ENCODE peak calls at places on chromosome 1, in eight cellular contexts. One of them, this sample, is unnamed.

GRCh38 chr1:247540536-247540935 is 4.3 kb upstream of the OR2C3 start:
- DNase-seq in AG09309: no peak
- DNase-seq in HCT116: no peak
- DNase-seq in adipocyte: no peak
- DNase-seq in stomach: no peak
- DNase-seq in choroid plexus epithelial cell: no peak
- DNase-seq in cardiac muscle cell: no peak
- DNase-seq in A549: no peak
- DNase-seq in this sample: no peak

GRCh38 chr1:167412920-167413319 is 105.4 kb downstream of the CD247 start:
- DNase-seq in stomach: no peak
- DNase-seq in cardiac muscle cell: no peak
- DNase-seq in choroid plexus epithelial cell: no peak
- DNase-seq in adipocyte: no peak
- DNase-seq in HCT116: no peak
- DNase-seq in AG09309: no peak
- DNase-seq in A549: no peak
- DNase-seq in this sample: no peak

GRCh38 chr1:189211742-189212141 is 1265.9 kb downstream of the BRINP3 start:
- DNase-seq in stomach: no peak
- DNase-seq in HCT116: no peak
- DNase-seq in adipocyte: peak
- DNase-seq in A549: no peak
- DNase-seq in choroid plexus epithelial cell: peak
- DNase-seq in cardiac muscle cell: no peak
- DNase-seq in AG09309: no peak
- DNase-seq in this sample: no peak

GRCh38 chr1:18951818-18952391 is 4.6 kb downstream of the IFFO2 start:
- DNase-seq in AG09309: no peak
- DNase-seq in stomach: peak
- DNase-seq in adipocyte: no peak
- DNase-seq in HCT116: no peak
- DNase-seq in A549: no peak
- DNase-seq in choroid plexus epithelial cell: no peak
- DNase-seq in cardiac muscle cell: peak
- DNase-seq in this sample: no peak

GRCh38 chr1:94737124-94737998 is 82.8 kb upstream of the SLC44A3 start:
- DNase-seq in adipocyte: no peak
- DNase-seq in HCT116: no peak
- DNase-seq in AG09309: no peak
- DNase-seq in A549: no peak
- DNase-seq in stomach: no peak
- DNase-seq in choroid plexus epithelial cell: peak
- DNase-seq in cardiac muscle cell: peak
- DNase-seq in this sample: no peak

GRCh38 chr1:228081578-228082259 is 789 bp upstream of the ARF1 start:
- DNase-seq in stomach: no peak
- DNase-seq in HCT116: no peak
- DNase-seq in choroid plexus epithelial cell: peak
- DNase-seq in cardiac muscle cell: peak
- DNase-seq in AG09309: no peak
- DNase-seq in adipocyte: peak
- DNase-seq in A549: no peak
- DNase-seq in this sample: no peak

GRCh38 chr1:18649713-18650370 is 19.2 kb downstream of the PAX7 start:
- DNase-seq in choroid plexus epithelial cell: peak
- DNase-seq in AG09309: no peak
- DNase-seq in adipocyte: no peak
- DNase-seq in stomach: no peak
- DNase-seq in cardiac muscle cell: peak
- DNase-seq in A549: no peak
- DNase-seq in HCT116: no peak
- DNase-seq in this sample: no peak

GRCh38 chr1:233613252-233614172 is at the start of gene KCNK1:
- DNase-seq in A549: peak
- DNase-seq in adipocyte: peak
- DNase-seq in stomach: peak
- DNase-seq in HCT116: peak
- DNase-seq in AG09309: peak
- DNase-seq in cardiac muscle cell: peak
- DNase-seq in choroid plexus epithelial cell: peak
- DNase-seq in this sample: no peak

GRCh38 chr1:221829327-221830011 is 87.6 kb upstream of the DUSP10 start:
- DNase-seq in adipocyte: peak
- DNase-seq in cardiac muscle cell: peak
- DNase-seq in choroid plexus epithelial cell: peak
- DNase-seq in stomach: no peak
- DNase-seq in HCT116: no peak
- DNase-seq in AG09309: peak
- DNase-seq in A549: peak
- DNase-seq in this sample: no peak

GRCh38 chr1:10791117-10791951 is 5.1 kb downstream of the CASZ1 start:
- DNase-seq in HCT116: no peak
- DNase-seq in cardiac muscle cell: no peak
- DNase-seq in AG09309: no peak
- DNase-seq in A549: no peak
- DNase-seq in choroid plexus epithelial cell: no peak
- DNase-seq in adipocyte: no peak
- DNase-seq in stomach: no peak
- DNase-seq in this sample: no peak

DNA sequence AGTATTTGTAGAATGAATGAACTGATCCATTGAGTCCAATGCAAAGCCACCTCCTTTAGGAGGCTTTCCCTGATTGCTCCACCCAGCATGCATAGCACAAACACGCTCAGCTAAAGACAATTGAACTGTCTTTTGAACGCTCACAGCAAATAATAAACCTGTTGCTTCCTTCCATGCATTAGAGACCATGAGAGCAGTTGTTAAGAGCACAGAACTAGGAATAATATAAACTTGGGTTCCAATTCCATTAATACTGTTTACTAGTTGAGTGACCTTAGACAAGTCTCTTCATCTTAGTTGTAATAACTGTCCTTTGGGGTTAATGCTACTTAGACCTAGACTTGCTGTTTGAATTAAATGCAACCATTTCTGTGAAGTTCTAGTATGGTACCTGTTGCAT is 5.9 kb upstream of the MEF2D start:
- DNase-seq in adipocyte: no peak
- DNase-seq in stomach: no peak
- DNase-seq in HCT116: no peak
- DNase-seq in choroid plexus epithelial cell: no peak
- DNase-seq in cardiac muscle cell: no peak
- DNase-seq in A549: no peak
- DNase-seq in AG09309: no peak
- DNase-seq in this sample: no peak
- H3K4me3 ChIP-seq in adipocyte: no peak
- H3K4me3 ChIP-seq in stomach: no peak
- H3K4me3 ChIP-seq in HCT116: no peak
- H3K4me3 ChIP-seq in choroid plexus epithelial cell: no peak
- H3K4me3 ChIP-seq in cardiac muscle cell: no peak
- H3K4me3 ChIP-seq in A549: no peak
- H3K4me3 ChIP-seq in AG09309: no peak
- H3K4me3 ChIP-seq in this sample: no peak

GRCh38 chr1:196531737-196532514 is 76.3 kb downstream of the KCNT2 start:
- DNase-seq in HCT116: no peak
- DNase-seq in adipocyte: no peak
- DNase-seq in A549: no peak
- DNase-seq in cardiac muscle cell: peak
- DNase-seq in choroid plexus epithelial cell: no peak
- DNase-seq in AG09309: no peak
- DNase-seq in stomach: no peak
- DNase-seq in this sample: no peak
- H3K4me3 ChIP-seq in HCT116: no peak
- H3K4me3 ChIP-seq in adipocyte: no peak
- H3K4me3 ChIP-seq in A549: no peak
- H3K4me3 ChIP-seq in cardiac muscle cell: no peak
- H3K4me3 ChIP-seq in choroid plexus epithelial cell: no peak
- H3K4me3 ChIP-seq in AG09309: no peak
- H3K4me3 ChIP-seq in stomach: no peak
- H3K4me3 ChIP-seq in this sample: peak

DNA sequence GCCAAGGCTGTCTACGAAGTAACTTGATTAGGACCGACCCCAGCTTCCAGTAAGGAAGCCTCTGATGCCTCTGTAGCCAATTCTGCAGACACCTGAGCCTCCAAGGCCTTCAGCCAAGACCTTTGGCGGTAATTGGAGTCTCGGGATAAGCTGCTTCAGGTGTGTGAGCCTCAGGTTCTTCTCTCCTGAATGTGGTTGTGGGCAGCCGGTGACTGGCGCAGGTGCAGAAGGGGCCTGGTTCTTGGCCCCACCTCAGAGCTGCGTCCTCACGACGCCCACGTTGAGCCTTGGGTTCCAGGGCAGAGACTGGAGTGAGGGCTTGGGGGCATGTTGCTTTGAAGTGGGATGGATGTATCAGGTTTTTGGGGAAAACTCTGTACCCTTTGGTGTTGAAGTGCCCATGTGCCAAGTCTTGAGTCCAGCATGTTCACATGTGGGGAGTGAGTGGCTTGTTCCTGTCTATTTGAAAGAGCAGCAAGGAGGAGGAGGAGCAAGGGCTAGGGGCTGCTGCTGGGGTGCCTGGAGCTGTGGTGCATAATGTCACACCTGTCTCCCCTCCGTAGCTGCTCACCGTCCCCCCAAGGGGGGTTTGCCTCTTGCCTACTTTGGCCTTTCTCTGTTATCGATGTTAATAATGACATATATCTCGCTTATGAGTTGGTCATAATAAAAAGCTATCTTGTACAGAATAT is 1.4 kb downstream of the PSEN2 start:
- DNase-seq in AG09309: no peak
- DNase-seq in adipocyte: no peak
- DNase-seq in cardiac muscle cell: no peak
- DNase-seq in choroid plexus epithelial cell: no peak
- DNase-seq in stomach: no peak
- DNase-seq in HCT116: no peak
- DNase-seq in A549: no peak
- DNase-seq in this sample: no peak
- H3K4me3 ChIP-seq in AG09309: no peak
- H3K4me3 ChIP-seq in adipocyte: peak
- H3K4me3 ChIP-seq in cardiac muscle cell: no peak
- H3K4me3 ChIP-seq in choroid plexus epithelial cell: peak
- H3K4me3 ChIP-seq in stomach: peak
- H3K4me3 ChIP-seq in HCT116: peak
- H3K4me3 ChIP-seq in A549: peak
- H3K4me3 ChIP-seq in this sample: peak

DNA sequence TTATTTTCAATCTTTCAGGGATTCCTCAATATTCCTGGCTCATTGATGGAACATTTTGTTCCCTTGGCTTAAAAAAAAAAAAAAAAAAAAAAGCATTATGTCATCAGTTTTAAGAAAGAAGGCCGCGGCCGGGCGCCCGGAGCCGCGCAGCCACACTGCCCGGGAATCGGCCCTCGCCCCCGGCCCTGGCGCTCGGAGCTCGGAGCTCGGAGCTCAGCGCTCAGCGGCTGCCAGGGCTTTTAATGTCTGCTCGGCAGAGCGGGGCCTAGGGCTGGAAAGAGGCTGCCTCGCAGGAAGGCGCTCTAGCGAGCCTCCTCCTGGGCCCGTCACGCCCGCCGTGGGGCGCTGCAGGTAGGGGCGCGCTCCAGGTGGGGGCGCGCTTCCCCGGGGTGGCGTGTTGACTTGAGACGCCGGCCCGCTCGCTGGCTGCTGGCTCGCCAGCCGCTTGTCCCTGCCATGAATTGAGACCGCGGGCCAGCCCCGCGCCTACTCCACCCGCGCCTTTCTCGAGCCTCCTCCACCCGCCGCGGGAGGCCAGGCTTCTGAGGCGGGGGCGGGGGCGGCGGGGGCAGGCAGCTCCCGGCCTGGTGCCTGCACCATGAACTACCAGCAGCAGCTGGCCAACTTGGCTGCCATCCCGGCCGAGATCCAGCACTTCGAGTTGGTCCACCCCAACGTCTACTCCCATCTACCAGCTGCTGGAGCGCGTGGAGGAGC is 5.4 kb upstream of the TDRD5 start:
- DNase-seq in choroid plexus epithelial cell: peak
- DNase-seq in cardiac muscle cell: peak
- DNase-seq in A549: peak
- DNase-seq in AG09309: no peak
- DNase-seq in stomach: peak
- DNase-seq in HCT116: no peak
- DNase-seq in adipocyte: peak
- DNase-seq in this sample: no peak
- H3K4me3 ChIP-seq in choroid plexus epithelial cell: peak
- H3K4me3 ChIP-seq in cardiac muscle cell: no peak
- H3K4me3 ChIP-seq in A549: peak
- H3K4me3 ChIP-seq in AG09309: peak
- H3K4me3 ChIP-seq in stomach: peak
- H3K4me3 ChIP-seq in HCT116: no peak
- H3K4me3 ChIP-seq in adipocyte: peak
- H3K4me3 ChIP-seq in this sample: peak

DNA sequence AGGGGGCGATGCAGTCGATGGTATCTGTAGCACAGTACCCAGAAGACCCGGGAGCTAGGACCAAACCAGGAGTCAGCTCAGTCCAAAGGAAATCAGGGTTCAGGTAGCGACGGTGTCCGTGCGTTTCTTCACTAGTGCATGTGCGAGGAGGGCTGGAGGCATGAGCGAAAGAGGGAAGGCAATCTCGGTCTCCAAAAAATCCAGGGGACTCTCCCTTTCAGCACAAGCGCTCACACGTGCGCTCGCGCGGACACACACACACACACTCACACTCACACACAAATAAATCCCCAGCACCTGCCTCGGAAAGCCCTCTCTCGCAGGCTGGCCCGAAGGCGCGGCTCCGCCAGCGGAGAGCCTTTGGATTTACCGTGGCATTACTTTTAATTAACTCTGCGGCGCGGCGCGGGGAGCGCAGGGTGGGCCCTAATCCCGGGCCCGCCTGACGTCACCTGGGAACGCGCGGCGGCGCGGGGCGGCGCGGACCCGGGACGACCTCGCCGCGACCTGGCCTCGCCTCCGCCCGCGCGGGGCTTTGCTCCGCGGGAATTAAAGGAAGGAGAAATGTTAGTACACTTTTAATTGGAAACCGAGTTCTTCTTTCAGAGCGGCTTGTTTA is 121.2 kb downstream of the LMX1A start:
- DNase-seq in AG09309: no peak
- DNase-seq in HCT116: no peak
- DNase-seq in A549: no peak
- DNase-seq in adipocyte: no peak
- DNase-seq in cardiac muscle cell: no peak
- DNase-seq in stomach: no peak
- DNase-seq in choroid plexus epithelial cell: no peak
- DNase-seq in this sample: no peak
- H3K4me3 ChIP-seq in AG09309: no peak
- H3K4me3 ChIP-seq in HCT116: no peak
- H3K4me3 ChIP-seq in A549: peak
- H3K4me3 ChIP-seq in adipocyte: peak
- H3K4me3 ChIP-seq in cardiac muscle cell: peak
- H3K4me3 ChIP-seq in stomach: peak
- H3K4me3 ChIP-seq in choroid plexus epithelial cell: no peak
- H3K4me3 ChIP-seq in this sample: peak

GRCh38 chr1:198699167-198700015 is 60.6 kb downstream of the PTPRC start:
- DNase-seq in cardiac muscle cell: peak
- DNase-seq in adipocyte: peak
- DNase-seq in AG09309: no peak
- DNase-seq in A549: peak
- DNase-seq in stomach: peak
- DNase-seq in choroid plexus epithelial cell: peak
- DNase-seq in HCT116: peak
- DNase-seq in this sample: no peak
- H3K4me3 ChIP-seq in cardiac muscle cell: no peak
- H3K4me3 ChIP-seq in adipocyte: peak
- H3K4me3 ChIP-seq in AG09309: no peak
- H3K4me3 ChIP-seq in A549: no peak
- H3K4me3 ChIP-seq in stomach: no peak
- H3K4me3 ChIP-seq in choroid plexus epithelial cell: peak
- H3K4me3 ChIP-seq in HCT116: no peak
- H3K4me3 ChIP-seq in this sample: no peak